ENCODE peak calls at places on chromosomes 4 and X, in four cellular contexts. F, V, H and U are unnamed samples.

GRCh38 chr4:121597346-121597934 is 99.3 kb downstream of the ANXA5 start:
- DNase-seq in V (no peak), F (no peak), H (peak; percentile 19), U (no peak)

GRCh38 chrX:65587616-65588526 is 53.3 kb upstream of the LAS1L start:
- DNase-seq in H (peak; percentile 74), V (peak; percentile 80), F (peak; percentile 80), U (peak; percentile 84)

GRCh38 chr4:98951710-98952109 is 22.8 kb upstream of the EIF4E start:
- DNase-seq in V (no peak), F (no peak), H (no peak), U (no peak)

GRCh38 chrX:7330971-7331746 is 183.2 kb upstream of the PUDP start:
- DNase-seq in V (peak; percentile 84), F (no peak), H (no peak), U (peak; percentile 43)

GRCh38 chrX:48683411-48683982 is at the start of gene WAS:
- DNase-seq in H (no peak), V (no peak), F (no peak), U (no peak)

GRCh38 chr4:147059064-147059731 is 113.5 kb upstream of the TTC29 start:
- DNase-seq in F (no peak), V (no peak), H (no peak), U (no peak)

GRCh38 chrX:24023972-24024664 is 2.9 kb downstream of the KLHL15 start:
- DNase-seq in H (peak; percentile 8), F (no peak), V (peak; percentile 31), U (no peak)

GRCh38 chrX:151604931-151605330 is 41.5 kb downstream of the PASD1 start:
- DNase-seq in H (no peak), V (no peak), F (no peak), U (no peak)

GRCh38 chr4:187887886-187888285 is 107.7 kb upstream of the ZFP42 start:
- DNase-seq in H (no peak), F (no peak), V (no peak), U (no peak)

GRCh38 chr4:113784497-113785254 is 23.1 kb upstream of the CAMK2D start:
- DNase-seq in F (no peak), V (peak; percentile 99), H (peak; percentile 95), U (no peak)

GRCh38 chr4:38075370-38076152 is 115.4 kb downstream of the PTTG2 start:
- DNase-seq in H (no peak), V (peak; percentile 83), F (no peak), U (no peak)

GRCh38 chrX:22300130-22300529 is 27.4 kb downstream of the CBLL2 start:
- DNase-seq in F (no peak), V (peak; percentile 78), H (peak; percentile 75), U (no peak)

GRCh38 chr4:118772149-118773081 is 63.5 kb downstream of the SEC24D start:
- DNase-seq in H (peak; percentile 58), F (no peak), V (peak; percentile 83), U (no peak)

GRCh38 chrX:136773649-136774048 is 7.1 kb downstream of the ARHGEF6 start:
- DNase-seq in F (no peak), V (no peak), H (no peak), U (no peak)

DNA sequence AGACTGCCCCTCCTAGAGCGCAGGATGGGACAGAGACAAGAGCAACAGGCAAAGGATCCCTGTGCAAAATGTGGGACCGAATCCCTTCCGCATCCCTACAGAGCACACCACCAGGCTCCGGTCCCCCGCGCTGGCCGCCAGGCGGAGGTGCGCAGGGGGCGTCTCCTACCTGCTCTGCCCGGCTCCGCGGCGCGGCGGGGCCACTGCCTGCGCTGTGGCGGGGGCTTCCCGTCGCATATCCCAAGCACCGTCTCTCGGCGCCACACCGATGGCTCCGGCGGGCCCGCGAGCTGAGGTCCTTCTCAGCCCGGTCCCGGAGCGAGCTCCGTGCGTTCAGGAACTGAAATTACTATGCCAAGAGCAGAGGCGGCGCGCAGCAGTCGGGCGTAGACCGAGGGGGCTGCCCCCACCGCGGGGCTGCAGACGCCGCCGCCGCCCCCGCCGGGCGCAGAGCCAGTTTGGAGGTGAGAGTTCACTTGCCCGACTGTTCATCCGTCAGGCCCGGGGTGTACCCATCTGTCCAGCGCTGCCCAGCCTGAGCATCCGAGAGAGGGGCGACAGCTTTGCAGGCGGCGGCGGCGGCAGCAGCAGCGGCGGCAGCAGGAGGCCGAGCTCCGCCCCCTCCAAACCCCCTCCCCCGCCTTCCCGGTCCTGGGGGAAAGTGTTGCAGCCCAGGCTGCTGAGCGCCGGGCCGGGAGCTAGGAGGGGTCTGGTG is at the start of gene GPRIN3:
- DNase-seq in V (peak; percentile 21), F (peak; percentile 49), H (no peak), U (peak; percentile 54)
- H3K27ac ChIP-seq in V (no peak within 1 kb of the TSS), F (peak within 1 kb of the TSS; percentile 85), H (no peak within 1 kb of the TSS), U (peak within 1 kb of the TSS; percentile 55)

GRCh38 chr4:139082750-139083532 is 67.4 kb downstream of the NOCT start:
- DNase-seq in F (peak; percentile 93), H (peak; percentile 97), V (peak; percentile 98), U (peak; percentile 98)

GRCh38 chr4:139076016-139076744 is 60.6 kb downstream of the NOCT start:
- DNase-seq in H (no peak), V (no peak), F (no peak), U (no peak)

GRCh38 chr4:139078926-139079325 is 63.3 kb downstream of the NOCT start:
- DNase-seq in F (no peak), H (no peak), V (no peak), U (no peak)

DNA sequence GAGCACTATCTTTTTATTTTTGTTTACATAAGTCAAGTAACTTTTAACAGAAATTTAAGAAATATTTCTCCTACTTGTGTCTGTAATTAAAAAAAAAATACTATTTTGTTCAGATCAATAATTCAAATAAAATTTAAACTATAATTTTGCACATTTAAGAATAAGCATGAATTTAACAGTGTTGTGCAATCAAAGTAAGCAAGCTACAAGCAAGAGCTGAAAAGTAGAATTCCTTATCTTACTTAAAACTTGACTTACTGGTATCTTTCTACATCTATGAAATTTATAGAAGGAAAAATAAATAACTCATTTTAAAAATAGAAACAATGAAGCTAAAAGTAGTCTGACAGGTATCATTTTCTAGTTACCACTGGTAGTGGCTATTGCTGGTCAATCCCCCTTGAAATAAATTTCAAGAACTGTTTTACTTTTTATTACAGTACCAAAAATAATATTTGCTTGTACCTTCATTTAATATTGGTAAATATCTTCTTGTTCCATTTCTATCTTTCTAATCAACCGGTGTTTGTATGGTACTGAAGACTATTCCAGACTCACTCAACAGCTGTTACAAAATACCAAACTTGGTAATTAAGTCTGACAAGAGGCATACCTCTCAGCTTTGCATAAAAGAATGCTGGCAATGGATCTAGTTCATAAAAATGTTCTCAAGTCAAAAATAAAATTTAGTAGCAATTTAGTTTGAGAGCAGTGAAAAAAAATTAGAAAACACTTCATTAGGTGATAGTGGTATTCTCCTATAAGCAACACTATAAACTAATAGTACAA is 62.2 kb downstream of the NOCT start:
- DNase-seq in F (no peak), H (no peak), V (no peak), U (no peak)
- H3K27ac ChIP-seq in F (peak overlapping the region; percentile 97), H (no peak overlapping the region), V (no peak overlapping the region), U (no peak overlapping the region)

DNA sequence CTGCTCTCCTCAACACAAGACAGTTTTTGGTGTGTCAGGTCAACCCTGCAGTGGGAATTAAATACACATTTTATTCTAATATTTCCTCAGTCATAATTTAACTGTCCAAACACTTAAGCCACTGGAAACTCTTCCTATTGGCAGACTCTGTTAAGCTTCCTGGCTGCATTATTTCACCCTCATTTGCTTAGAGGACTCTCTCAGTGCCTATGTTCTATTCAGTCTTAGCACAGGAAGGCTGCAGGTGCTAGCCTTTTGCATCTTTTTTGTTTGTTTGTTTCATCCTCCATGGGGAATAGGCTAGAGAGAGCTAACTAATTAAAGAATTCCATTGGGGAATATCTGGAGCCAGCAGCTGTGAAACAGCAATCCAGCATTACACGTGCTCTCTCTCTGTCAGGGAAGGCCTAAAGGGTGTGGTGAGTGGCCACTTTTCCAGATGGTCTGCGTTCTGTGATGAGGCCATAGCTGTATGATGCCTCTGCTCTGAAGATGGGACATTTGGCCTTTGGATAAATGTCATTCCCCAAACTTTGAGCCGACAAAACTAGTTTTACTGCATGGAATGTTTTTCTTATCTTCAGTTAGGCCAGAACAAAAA is 633.5 kb downstream of the SPRY1 start:
- DNase-seq in F (peak; percentile 38), V (peak; percentile 47), H (no peak), U (no peak)
- H3K27ac ChIP-seq in F (peak overlapping the region; percentile 69), V (no peak overlapping the region), H (no peak overlapping the region), U (no peak overlapping the region)

DNA sequence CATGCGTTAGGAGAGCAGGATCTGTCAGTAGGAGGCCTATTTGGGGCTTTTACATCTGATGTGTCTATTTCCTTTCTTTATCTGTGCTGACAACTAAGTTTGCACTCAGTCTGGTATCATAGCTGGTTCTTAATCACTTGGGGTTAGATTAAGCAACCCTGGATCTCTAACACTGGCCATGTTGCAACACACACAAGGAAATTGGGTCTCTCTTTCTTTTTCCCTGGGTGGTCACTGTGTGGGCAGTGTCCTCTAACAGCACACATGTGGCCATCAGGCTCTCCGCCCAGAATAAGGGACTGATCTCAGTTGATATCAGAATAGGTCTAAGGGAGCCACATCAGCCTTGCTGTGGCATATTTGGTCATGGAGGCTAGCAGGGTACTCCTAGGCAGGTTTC is 38.8 kb downstream of the IGFBP7 start:
- DNase-seq in V (peak; percentile 47), H (no peak), F (peak; percentile 39), U (peak; percentile 64)
- H3K27ac ChIP-seq in V (peak overlapping the region; percentile 16), H (no peak overlapping the region), F (peak overlapping the region; percentile 87), U (peak overlapping the region; percentile 42)

DNA sequence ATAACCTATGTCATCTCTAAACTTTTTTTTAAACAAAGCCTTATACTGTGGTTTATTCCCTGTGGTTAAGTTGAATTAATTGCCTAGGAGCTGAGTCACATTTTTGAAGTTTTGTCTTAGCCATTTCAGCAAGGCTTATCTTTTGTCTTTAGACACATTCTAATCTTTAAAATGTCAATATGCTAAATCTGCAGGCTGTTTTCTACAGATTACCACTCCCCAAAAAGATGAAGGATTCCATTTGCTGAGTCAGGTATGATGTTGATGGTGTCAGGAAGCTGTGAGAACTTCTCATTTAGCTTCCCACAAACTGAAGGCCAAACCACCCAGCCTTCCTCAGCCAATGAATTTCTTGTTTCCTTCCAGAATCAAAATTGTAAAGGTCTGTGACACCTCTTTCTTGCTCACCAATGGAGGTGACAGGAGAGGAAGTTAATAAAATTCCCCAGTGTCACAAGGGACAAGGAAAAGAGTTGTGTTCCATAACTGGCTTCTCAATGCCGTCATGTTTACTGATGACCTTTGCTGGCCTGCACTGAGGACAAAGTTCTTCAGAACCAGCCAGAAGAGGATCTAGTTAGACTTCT is 3.7 kb upstream of the CXCL6 start:
- DNase-seq in V (peak; percentile 42), H (peak; percentile 74), F (no peak), U (no peak)
- H3K27ac ChIP-seq in V (no peak overlapping the region), H (peak overlapping the region; percentile 45), F (no peak overlapping the region), U (no peak overlapping the region)

DNA sequence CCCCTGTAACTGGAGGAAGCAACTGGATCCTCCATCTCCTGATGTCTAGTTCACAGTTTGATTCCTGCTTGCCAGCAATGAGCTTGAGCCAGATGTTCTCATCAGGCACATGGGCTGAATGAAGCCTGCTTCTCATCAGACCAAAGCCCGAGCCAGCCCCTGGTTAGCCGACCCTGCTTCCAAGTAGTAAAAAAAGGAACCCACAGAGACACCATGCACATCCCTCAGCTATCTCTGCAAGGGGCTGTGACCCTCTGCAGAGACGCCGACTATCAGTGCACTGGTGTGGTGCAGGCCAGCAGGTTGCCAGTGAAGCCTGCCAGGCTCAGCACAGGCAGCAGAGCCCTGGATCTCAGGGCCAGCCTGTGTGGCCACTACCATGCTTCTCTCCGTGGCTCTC is 2.8 kb downstream of the DCTD start:
- DNase-seq in H (no peak), F (no peak), V (no peak), U (no peak)
- H3K27ac ChIP-seq in H (no peak overlapping the region), F (no peak overlapping the region), V (no peak overlapping the region), U (no peak overlapping the region)

GRCh38 chrX:39176105-39176504 is 374.8 kb downstream of the MID1IP1 start:
- DNase-seq in F (no peak), H (no peak), V (no peak), U (no peak)
- H3K27ac ChIP-seq in F (no peak overlapping the region), H (no peak overlapping the region), V (no peak overlapping the region), U (no peak overlapping the region)